ENCODE peak calls at places on chromosome 4, in six cellular contexts. One of them, this sample, is unnamed.

GRCh38 chr4:41538017-41538733 is at the start of gene LIMCH1:
- DNase-seq in NCI-H1436 treated with DMSO at 0.1 percent for 48 hours: no peak
- DNase-seq in NCI-H1092 treated with DMSO at 0.1 percent for 48 hours: no peak
- DNase-seq in ELR: no peak
- DNase-seq in naive thymus-derived CD4-positive, alpha-beta T cell: no peak
- DNase-seq in heart right ventricle: peak
- DNase-seq in this sample: no peak

GRCh38 chr4:38958453-38958852 is 73.8 kb downstream of the TMEM156 start:
- DNase-seq in NCI-H1436 treated with DMSO at 0.1 percent for 48 hours: no peak
- DNase-seq in NCI-H1092 treated with DMSO at 0.1 percent for 48 hours: no peak
- DNase-seq in ELR: no peak
- DNase-seq in naive thymus-derived CD4-positive, alpha-beta T cell: no peak
- DNase-seq in heart right ventricle: no peak
- DNase-seq in this sample: no peak

GRCh38 chr4:154954117-154954516 is 173.0 kb downstream of the RBM46 start:
- DNase-seq in NCI-H1436 treated with DMSO at 0.1 percent for 48 hours: no peak
- DNase-seq in NCI-H1092 treated with DMSO at 0.1 percent for 48 hours: no peak
- DNase-seq in ELR: no peak
- DNase-seq in naive thymus-derived CD4-positive, alpha-beta T cell: no peak
- DNase-seq in heart right ventricle: no peak
- DNase-seq in this sample: no peak

GRCh38 chr4:3689006-3689405 is 77.2 kb upstream of the ADRA2C start:
- DNase-seq in NCI-H1436 treated with DMSO at 0.1 percent for 48 hours: no peak
- DNase-seq in NCI-H1092 treated with DMSO at 0.1 percent for 48 hours: no peak
- DNase-seq in ELR: no peak
- DNase-seq in naive thymus-derived CD4-positive, alpha-beta T cell: no peak
- DNase-seq in heart right ventricle: no peak
- DNase-seq in this sample: no peak

GRCh38 chr4:89420507-89420906 is 112.9 kb upstream of the GPRIN3 start:
- DNase-seq in NCI-H1436 treated with DMSO at 0.1 percent for 48 hours: no peak
- DNase-seq in NCI-H1092 treated with DMSO at 0.1 percent for 48 hours: no peak
- DNase-seq in ELR: no peak
- DNase-seq in naive thymus-derived CD4-positive, alpha-beta T cell: no peak
- DNase-seq in heart right ventricle: no peak
- DNase-seq in this sample: no peak

GRCh38 chr4:122798101-122798500 is 28.5 kb upstream of the FGF2 start:
- DNase-seq in NCI-H1436 treated with DMSO at 0.1 percent for 48 hours: peak
- DNase-seq in NCI-H1092 treated with DMSO at 0.1 percent for 48 hours: no peak
- DNase-seq in ELR: peak
- DNase-seq in naive thymus-derived CD4-positive, alpha-beta T cell: no peak
- DNase-seq in heart right ventricle: peak
- DNase-seq in this sample: peak

GRCh38 chr4:37981844-37982720 is 21.9 kb downstream of the PTTG2 start:
- DNase-seq in NCI-H1436 treated with DMSO at 0.1 percent for 48 hours: no peak
- DNase-seq in NCI-H1092 treated with DMSO at 0.1 percent for 48 hours: no peak
- DNase-seq in ELR: peak
- DNase-seq in naive thymus-derived CD4-positive, alpha-beta T cell: no peak
- DNase-seq in heart right ventricle: no peak
- DNase-seq in this sample: peak

GRCh38 chr4:120517966-120518365 is 404.6 kb downstream of the PRDM5 start:
- DNase-seq in NCI-H1436 treated with DMSO at 0.1 percent for 48 hours: no peak
- DNase-seq in NCI-H1092 treated with DMSO at 0.1 percent for 48 hours: no peak
- DNase-seq in ELR: peak
- DNase-seq in naive thymus-derived CD4-positive, alpha-beta T cell: no peak
- DNase-seq in heart right ventricle: peak
- DNase-seq in this sample: peak

GRCh38 chr4:138897818-138898226 is 117.8 kb upstream of the NOCT start:
- DNase-seq in NCI-H1436 treated with DMSO at 0.1 percent for 48 hours: no peak
- DNase-seq in NCI-H1092 treated with DMSO at 0.1 percent for 48 hours: peak
- DNase-seq in ELR: peak
- DNase-seq in naive thymus-derived CD4-positive, alpha-beta T cell: no peak
- DNase-seq in heart right ventricle: no peak
- DNase-seq in this sample: peak

GRCh38 chr4:14059006-14059405 is 431.5 kb upstream of the BOD1L1 start:
- DNase-seq in NCI-H1436 treated with DMSO at 0.1 percent for 48 hours: no peak
- DNase-seq in NCI-H1092 treated with DMSO at 0.1 percent for 48 hours: no peak
- DNase-seq in ELR: no peak
- DNase-seq in naive thymus-derived CD4-positive, alpha-beta T cell: no peak
- DNase-seq in heart right ventricle: no peak
- DNase-seq in this sample: no peak

GRCh38 chr4:11542952-11543351 is 114.3 kb upstream of the HS3ST1 start:
- DNase-seq in NCI-H1436 treated with DMSO at 0.1 percent for 48 hours: no peak
- DNase-seq in NCI-H1092 treated with DMSO at 0.1 percent for 48 hours: no peak
- DNase-seq in ELR: no peak
- DNase-seq in naive thymus-derived CD4-positive, alpha-beta T cell: no peak
- DNase-seq in heart right ventricle: no peak
- DNase-seq in this sample: peak

GRCh38 chr4:37872310-37872988 is 18.4 kb upstream of the TBC1D1 start:
- DNase-seq in NCI-H1436 treated with DMSO at 0.1 percent for 48 hours: no peak
- DNase-seq in NCI-H1092 treated with DMSO at 0.1 percent for 48 hours: no peak
- DNase-seq in ELR: no peak
- DNase-seq in naive thymus-derived CD4-positive, alpha-beta T cell: no peak
- DNase-seq in heart right ventricle: no peak
- DNase-seq in this sample: no peak

GRCh38 chr4:155972098-155972497 is 18.4 kb upstream of the CTSO start:
- DNase-seq in NCI-H1436 treated with DMSO at 0.1 percent for 48 hours: no peak
- DNase-seq in NCI-H1092 treated with DMSO at 0.1 percent for 48 hours: no peak
- DNase-seq in ELR: peak
- DNase-seq in naive thymus-derived CD4-positive, alpha-beta T cell: no peak
- DNase-seq in heart right ventricle: no peak
- DNase-seq in this sample: peak

GRCh38 chr4:145920205-145920604 is 18.4 kb downstream of the ZNF827 start:
- DNase-seq in NCI-H1436 treated with DMSO at 0.1 percent for 48 hours: no peak
- DNase-seq in NCI-H1092 treated with DMSO at 0.1 percent for 48 hours: no peak
- DNase-seq in ELR: peak
- DNase-seq in naive thymus-derived CD4-positive, alpha-beta T cell: no peak
- DNase-seq in heart right ventricle: no peak
- DNase-seq in this sample: no peak

GRCh38 chr4:47525154-47525819 is 40.2 kb downstream of the ATP10D start:
- DNase-seq in NCI-H1436 treated with DMSO at 0.1 percent for 48 hours: no peak
- DNase-seq in NCI-H1092 treated with DMSO at 0.1 percent for 48 hours: no peak
- DNase-seq in ELR: peak
- DNase-seq in naive thymus-derived CD4-positive, alpha-beta T cell: no peak
- DNase-seq in heart right ventricle: peak
- DNase-seq in this sample: no peak

GRCh38 chr4:54015421-54016065 is 48.9 kb downstream of the CHIC2 start:
- DNase-seq in NCI-H1436 treated with DMSO at 0.1 percent for 48 hours: no peak
- DNase-seq in NCI-H1092 treated with DMSO at 0.1 percent for 48 hours: no peak
- DNase-seq in ELR: no peak
- DNase-seq in naive thymus-derived CD4-positive, alpha-beta T cell: no peak
- DNase-seq in heart right ventricle: no peak
- DNase-seq in this sample: no peak

GRCh38 chr4:54439831-54440243 is 210.7 kb downstream of the PDGFRA start:
- DNase-seq in NCI-H1436 treated with DMSO at 0.1 percent for 48 hours: no peak
- DNase-seq in NCI-H1092 treated with DMSO at 0.1 percent for 48 hours: no peak
- DNase-seq in ELR: peak
- DNase-seq in naive thymus-derived CD4-positive, alpha-beta T cell: no peak
- DNase-seq in heart right ventricle: peak
- DNase-seq in this sample: peak

GRCh38 chr4:137623013-137623412 is 90.7 kb upstream of the PCDH18 start:
- DNase-seq in NCI-H1436 treated with DMSO at 0.1 percent for 48 hours: no peak
- DNase-seq in NCI-H1092 treated with DMSO at 0.1 percent for 48 hours: peak
- DNase-seq in ELR: no peak
- DNase-seq in naive thymus-derived CD4-positive, alpha-beta T cell: no peak
- DNase-seq in heart right ventricle: no peak
- DNase-seq in this sample: peak

GRCh38 chr4:120202222-120202621 is 135.6 kb upstream of the MAD2L1 start:
- DNase-seq in NCI-H1436 treated with DMSO at 0.1 percent for 48 hours: no peak
- DNase-seq in NCI-H1092 treated with DMSO at 0.1 percent for 48 hours: no peak
- DNase-seq in ELR: no peak
- DNase-seq in naive thymus-derived CD4-positive, alpha-beta T cell: no peak
- DNase-seq in heart right ventricle: no peak
- DNase-seq in this sample: no peak

GRCh38 chr4:88457307-88458090 is 580 bp downstream of the HERC5 start:
- DNase-seq in NCI-H1436 treated with DMSO at 0.1 percent for 48 hours: no peak
- DNase-seq in NCI-H1092 treated with DMSO at 0.1 percent for 48 hours: no peak
- DNase-seq in ELR: peak
- DNase-seq in naive thymus-derived CD4-positive, alpha-beta T cell: no peak
- DNase-seq in heart right ventricle: peak
- DNase-seq in this sample: peak

GRCh38 chr4:2788532-2789103 is 4.3 kb upstream of the SH3BP2 start:
- DNase-seq in NCI-H1436 treated with DMSO at 0.1 percent for 48 hours: no peak
- DNase-seq in NCI-H1092 treated with DMSO at 0.1 percent for 48 hours: no peak
- DNase-seq in ELR: no peak
- DNase-seq in naive thymus-derived CD4-positive, alpha-beta T cell: no peak
- DNase-seq in heart right ventricle: peak
- DNase-seq in this sample: no peak

GRCh38 chr4:26157541-26157940 is 163.3 kb upstream of the RBPJ start:
- DNase-seq in NCI-H1436 treated with DMSO at 0.1 percent for 48 hours: no peak
- DNase-seq in NCI-H1092 treated with DMSO at 0.1 percent for 48 hours: no peak
- DNase-seq in ELR: no peak
- DNase-seq in naive thymus-derived CD4-positive, alpha-beta T cell: no peak
- DNase-seq in heart right ventricle: no peak
- DNase-seq in this sample: no peak

GRCh38 chr4:73589887-73590801 is 30.1 kb downstream of the RASSF6 start:
- DNase-seq in NCI-H1436 treated with DMSO at 0.1 percent for 48 hours: peak
- DNase-seq in NCI-H1092 treated with DMSO at 0.1 percent for 48 hours: peak
- DNase-seq in ELR: no peak
- DNase-seq in naive thymus-derived CD4-positive, alpha-beta T cell: no peak
- DNase-seq in heart right ventricle: no peak
- DNase-seq in this sample: peak

GRCh38 chr4:87219648-87220093 is 747 bp downstream of the KLHL8 start:
- DNase-seq in NCI-H1436 treated with DMSO at 0.1 percent for 48 hours: no peak
- DNase-seq in NCI-H1092 treated with DMSO at 0.1 percent for 48 hours: peak
- DNase-seq in ELR: peak
- DNase-seq in naive thymus-derived CD4-positive, alpha-beta T cell: peak
- DNase-seq in heart right ventricle: peak
- DNase-seq in this sample: peak